ENCODE peak calls at places on chromosome 20, in seven cellular contexts. B is breast epithelium; Q is brain microvascular endothelial cell; Z is RPMI8226; D is iris pigment epithelial cell; H is H54; X is stimulated activated CD4-positive, alpha-beta T cell treated with anti-CD3 and anti-CD28 coated beads, TNF-alpha, amount 100 ng/mL, for 48 hours. T is an unnamed sample.

GRCh38 chr20:39855056-39855455 is 834.0 kb downstream of the MAFB start:
- DNase-seq in B (no peak), Q (no peak), Z (no peak), D (no peak), H (no peak), X (no peak), T (no peak)

GRCh38 chr20:44019638-44020335 is 105.1 kb downstream of the TOX2 start:
- DNase-seq in B (no peak), Q (no peak), Z (no peak), D (peak), H (no peak), X (no peak), T (no peak)

GRCh38 chr20:6162239-6162638 is 39.4 kb upstream of the FERMT1 start:
- DNase-seq in B (peak), Q (no peak), Z (no peak), D (peak), H (no peak), X (no peak), T (no peak)

GRCh38 chr20:58585753-58586540 is 65.1 kb upstream of the STX16 start:
- DNase-seq in B (no peak), Q (no peak), Z (no peak), D (no peak), H (no peak), X (no peak), T (no peak)

GRCh38 chr20:63698739-63699465 is 2.5 kb downstream of the TNFRSF6B start:
- DNase-seq in B (no peak), Q (peak), Z (no peak), D (peak), H (peak), X (peak), T (no peak)

GRCh38 chr20:46365483-46366215 is 40.8 kb downstream of the ELMO2 start:
- DNase-seq in B (no peak), Q (no peak), Z (no peak), D (no peak), H (no peak), X (no peak), T (no peak)

GRCh38 chr20:35904982-35905663 is 49.2 kb downstream of the SCAND1 start:
- DNase-seq in B (no peak), Q (no peak), Z (no peak), D (no peak), H (no peak), X (no peak), T (no peak)

GRCh38 chr20:3077618-3078134 is 6.3 kb downstream of the OXT start:
- DNase-seq in B (no peak), Q (no peak), Z (no peak), D (no peak), H (no peak), X (no peak), T (no peak)

GRCh38 chr20:17622086-17622850 is 52.4 kb downstream of the DSTN start:
- DNase-seq in B (no peak), Q (no peak), Z (no peak), D (no peak), H (no peak), X (no peak), T (peak)

GRCh38 chr20:41005361-41005729 is 23.3 kb upstream of the TOP1 start:
- DNase-seq in B (peak), Q (peak), Z (no peak), D (peak), H (peak), X (no peak), T (peak)

GRCh38 chr20:62019144-62019805 is 46.4 kb downstream of the TAF4 start:
- DNase-seq in B (no peak), Q (no peak), Z (no peak), D (no peak), H (no peak), X (no peak), T (no peak)

GRCh38 chr20:62741191-62741676 is 32.6 kb downstream of the NTSR1 start:
- DNase-seq in B (no peak), Q (no peak), Z (no peak), D (no peak), H (peak), X (no peak), T (no peak)

GRCh38 chr20:56554869-56555268 is 21.8 kb downstream of the FAM209B start:
- DNase-seq in B (peak), Q (peak), Z (peak), D (peak), H (peak), X (no peak), T (peak)

GRCh38 chr20:31260326-31260932 is 3.0 kb downstream of the DEFB115 start:
- DNase-seq in B (no peak), Q (no peak), Z (peak), D (no peak), H (no peak), X (no peak), T (no peak)